ENCODE peak calls at places on chromosomes 6 and 20, in four cellular contexts. L is nephron progenitor cell; G is activated naive CD8-positive, alpha-beta T cell treated with anti-CD3 and anti-CD28 coated beads for 36 hours; X is EH. A is an unnamed sample.

GRCh38 chr20:6863355-6863754 is 95.9 kb downstream of the BMP2 start:
- DNase-seq in L (no peak), G (no peak), X (no peak), A (no peak)

GRCh38 chr20:63942250-63943006 is 13.8 kb downstream of the UCKL1 start:
- DNase-seq in L (peak), G (peak), X (peak), A (peak)

GRCh38 chr6:131917318-131917717 is 33.9 kb downstream of the CCN2 start:
- DNase-seq in L (no peak), G (no peak), X (peak), A (no peak)

GRCh38 chr6:169072127-169073042 is 181.3 kb downstream of the THBS2 start:
- DNase-seq in L (no peak), G (no peak), X (peak), A (no peak)

GRCh38 chr6:53615633-53616449 is 49.7 kb downstream of the KLHL31 start:
- DNase-seq in L (no peak), G (no peak), X (peak), A (no peak)

GRCh38 chr6:147081210-147081609 is 123.0 kb upstream of the STXBP5 start:
- DNase-seq in L (no peak), G (no peak), X (no peak), A (no peak)

GRCh38 chr6:75852721-75853120 is 103.7 kb downstream of the MYO6 start:
- DNase-seq in L (no peak), G (no peak), X (peak), A (no peak)

GRCh38 chr6:124297507-124297906 is 493.8 kb downstream of the NKAIN2 start:
- DNase-seq in L (no peak), G (no peak), X (no peak), A (no peak)

GRCh38 chr20:54345301-54345724 is 130.1 kb upstream of the DOK5 start:
- DNase-seq in L (no peak), G (no peak), X (peak), A (no peak)

GRCh38 chr6:98212468-98212867 is 621.9 kb upstream of the POU3F2 start:
- DNase-seq in L (no peak), G (no peak), X (no peak), A (no peak)

GRCh38 chr6:138728672-138729071 is 44.9 kb upstream of the CCDC28A start:
- DNase-seq in L (no peak), G (no peak), X (no peak), A (no peak)